ENCODE peak calls at places on chromosomes 1 and 21, in nine cellular contexts. One of them, this sample, is unnamed.

GRCh38 chr1:244349103-244349531 is 102.6 kb downstream of the ADSS2 start:
- DNase-seq in Peyer's patch: no peak
- DNase-seq in A549: peak
- DNase-seq in AG04450: no peak
- DNase-seq in CD8-positive, alpha-beta T cell: no peak
- DNase-seq in pancreas: no peak
- DNase-seq in lower lobe of right lung: no peak
- DNase-seq in thyroid gland: no peak
- DNase-seq in heart right ventricle: peak
- DNase-seq in this sample: no peak

GRCh38 chr1:106861110-106861509 is 195.4 kb upstream of the PRMT6 start:
- DNase-seq in AG04450: no peak
- DNase-seq in A549: no peak
- DNase-seq in lower lobe of right lung: no peak
- DNase-seq in Peyer's patch: no peak
- DNase-seq in heart right ventricle: no peak
- DNase-seq in thyroid gland: no peak
- DNase-seq in CD8-positive, alpha-beta T cell: no peak
- DNase-seq in pancreas: no peak
- DNase-seq in this sample: no peak

GRCh38 chr1:34306568-34306967 is 129.9 kb downstream of the C1orf94 start:
- DNase-seq in heart right ventricle: no peak
- DNase-seq in AG04450: no peak
- DNase-seq in lower lobe of right lung: no peak
- DNase-seq in A549: no peak
- DNase-seq in Peyer's patch: no peak
- DNase-seq in CD8-positive, alpha-beta T cell: no peak
- DNase-seq in pancreas: no peak
- DNase-seq in thyroid gland: no peak
- DNase-seq in this sample: no peak

GRCh38 chr1:64984737-64985136 is 18.4 kb upstream of the JAK1 start:
- DNase-seq in AG04450: no peak
- DNase-seq in heart right ventricle: no peak
- DNase-seq in lower lobe of right lung: no peak
- DNase-seq in A549: no peak
- DNase-seq in pancreas: no peak
- DNase-seq in Peyer's patch: no peak
- DNase-seq in CD8-positive, alpha-beta T cell: no peak
- DNase-seq in thyroid gland: no peak
- DNase-seq in this sample: no peak

GRCh38 chr1:12081648-12082396 is 18.7 kb downstream of the TNFRSF8 start:
- DNase-seq in lower lobe of right lung: no peak
- DNase-seq in heart right ventricle: no peak
- DNase-seq in pancreas: no peak
- DNase-seq in A549: no peak
- DNase-seq in AG04450: no peak
- DNase-seq in Peyer's patch: no peak
- DNase-seq in thyroid gland: peak
- DNase-seq in CD8-positive, alpha-beta T cell: no peak
- DNase-seq in this sample: peak

GRCh38 chr21:28325618-28326017 is 667.1 kb downstream of the LTN1 start:
- DNase-seq in CD8-positive, alpha-beta T cell: no peak
- DNase-seq in AG04450: no peak
- DNase-seq in thyroid gland: no peak
- DNase-seq in pancreas: no peak
- DNase-seq in Peyer's patch: no peak
- DNase-seq in A549: no peak
- DNase-seq in lower lobe of right lung: no peak
- DNase-seq in heart right ventricle: no peak
- DNase-seq in this sample: no peak

GRCh38 chr1:160400284-160400645 is at the start of gene VANGL2:
- DNase-seq in heart right ventricle: peak
- DNase-seq in pancreas: peak
- DNase-seq in A549: peak
- DNase-seq in lower lobe of right lung: peak
- DNase-seq in thyroid gland: peak
- DNase-seq in AG04450: no peak
- DNase-seq in Peyer's patch: peak
- DNase-seq in CD8-positive, alpha-beta T cell: peak
- DNase-seq in this sample: peak

GRCh38 chr1:27350673-27351540 is 9.1 kb downstream of the SYTL1 start:
- DNase-seq in thyroid gland: peak
- DNase-seq in heart right ventricle: peak
- DNase-seq in pancreas: no peak
- DNase-seq in AG04450: no peak
- DNase-seq in Peyer's patch: peak
- DNase-seq in lower lobe of right lung: no peak
- DNase-seq in A549: no peak
- DNase-seq in CD8-positive, alpha-beta T cell: no peak
- DNase-seq in this sample: peak

GRCh38 chr1:32128479-32128878 is 20.6 kb downstream of the KPNA6 start:
- DNase-seq in Peyer's patch: no peak
- DNase-seq in A549: no peak
- DNase-seq in pancreas: no peak
- DNase-seq in heart right ventricle: no peak
- DNase-seq in AG04450: no peak
- DNase-seq in thyroid gland: no peak
- DNase-seq in CD8-positive, alpha-beta T cell: no peak
- DNase-seq in lower lobe of right lung: no peak
- DNase-seq in this sample: no peak

GRCh38 chr21:41725421-41726021 is 41.3 kb downstream of the RIPK4 start:
- DNase-seq in CD8-positive, alpha-beta T cell: no peak
- DNase-seq in pancreas: no peak
- DNase-seq in heart right ventricle: no peak
- DNase-seq in A549: no peak
- DNase-seq in lower lobe of right lung: no peak
- DNase-seq in thyroid gland: peak
- DNase-seq in AG04450: no peak
- DNase-seq in Peyer's patch: no peak
- DNase-seq in this sample: no peak

GRCh38 chr1:162357681-162358266 is 18.9 kb downstream of the SPATA46 start:
- DNase-seq in heart right ventricle: no peak
- DNase-seq in CD8-positive, alpha-beta T cell: no peak
- DNase-seq in lower lobe of right lung: no peak
- DNase-seq in AG04450: no peak
- DNase-seq in Peyer's patch: no peak
- DNase-seq in pancreas: no peak
- DNase-seq in A549: peak
- DNase-seq in thyroid gland: no peak
- DNase-seq in this sample: no peak

GRCh38 chr1:175538442-175538841 is 205.0 kb downstream of the TNR start:
- DNase-seq in Peyer's patch: no peak
- DNase-seq in AG04450: no peak
- DNase-seq in heart right ventricle: no peak
- DNase-seq in thyroid gland: no peak
- DNase-seq in A549: no peak
- DNase-seq in CD8-positive, alpha-beta T cell: no peak
- DNase-seq in lower lobe of right lung: no peak
- DNase-seq in pancreas: no peak
- DNase-seq in this sample: no peak

GRCh38 chr1:170967042-170967910 is 31.9 kb downstream of the MROH9 start:
- DNase-seq in Peyer's patch: no peak
- DNase-seq in lower lobe of right lung: no peak
- DNase-seq in A549: peak
- DNase-seq in pancreas: no peak
- DNase-seq in heart right ventricle: peak
- DNase-seq in CD8-positive, alpha-beta T cell: no peak
- DNase-seq in AG04450: peak
- DNase-seq in thyroid gland: no peak
- DNase-seq in this sample: no peak

GRCh38 chr1:3780901-3781300 is 8.4 kb downstream of the SMIM1 start:
- DNase-seq in heart right ventricle: no peak
- DNase-seq in AG04450: no peak
- DNase-seq in Peyer's patch: no peak
- DNase-seq in A549: no peak
- DNase-seq in CD8-positive, alpha-beta T cell: no peak
- DNase-seq in lower lobe of right lung: no peak
- DNase-seq in thyroid gland: no peak
- DNase-seq in pancreas: no peak
- DNase-seq in this sample: no peak

GRCh38 chr21:17554619-17555472 is 42.0 kb downstream of the CXADR start:
- DNase-seq in AG04450: no peak
- DNase-seq in CD8-positive, alpha-beta T cell: no peak
- DNase-seq in thyroid gland: no peak
- DNase-seq in heart right ventricle: no peak
- DNase-seq in Peyer's patch: no peak
- DNase-seq in pancreas: no peak
- DNase-seq in lower lobe of right lung: no peak
- DNase-seq in A549: peak
- DNase-seq in this sample: no peak

DNA sequence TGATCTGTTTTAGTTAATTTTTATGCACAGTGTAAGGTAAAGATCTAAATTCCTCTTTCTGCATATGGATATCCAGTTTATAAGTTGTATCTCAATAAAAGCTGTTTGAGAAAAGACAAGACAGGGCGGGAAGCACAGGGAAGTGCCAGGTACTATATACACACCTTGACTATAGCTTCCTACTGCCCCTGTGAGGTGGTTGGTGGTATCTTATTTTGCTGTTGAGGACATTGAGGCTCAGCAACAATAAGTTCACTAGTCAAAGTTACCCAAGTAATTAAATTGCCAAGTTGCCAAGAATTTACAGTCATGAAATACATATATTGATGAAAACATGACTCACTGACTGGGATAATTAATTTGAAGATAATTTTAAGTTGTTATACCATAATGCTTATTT is 109.1 kb downstream of the CD247 start:
- DNase-seq in thyroid gland: no peak
- DNase-seq in heart right ventricle: no peak
- DNase-seq in A549: no peak
- DNase-seq in pancreas: no peak
- DNase-seq in lower lobe of right lung: no peak
- DNase-seq in AG04450: no peak
- DNase-seq in CD8-positive, alpha-beta T cell: no peak
- DNase-seq in Peyer's patch: no peak
- DNase-seq in this sample: no peak
- TF ChIP-seq CTCF in thyroid gland: no peak
- TF ChIP-seq CTCF in heart right ventricle: no peak
- TF ChIP-seq CTCF in A549: peak
- TF ChIP-seq CTCF in pancreas: no peak
- TF ChIP-seq CTCF in lower lobe of right lung: no peak
- TF ChIP-seq CTCF in AG04450: no peak
- TF ChIP-seq CTCF in CD8-positive, alpha-beta T cell: no peak
- TF ChIP-seq CTCF in Peyer's patch: peak
- TF ChIP-seq CTCF in this sample: no peak

GRCh38 chr1:209673631-209674417 is 1.4 kb upstream of the G0S2 start:
- DNase-seq in pancreas: no peak
- DNase-seq in Peyer's patch: no peak
- DNase-seq in thyroid gland: no peak
- DNase-seq in AG04450: no peak
- DNase-seq in heart right ventricle: no peak
- DNase-seq in A549: no peak
- DNase-seq in lower lobe of right lung: no peak
- DNase-seq in CD8-positive, alpha-beta T cell: no peak
- DNase-seq in this sample: peak
- H3K4me3 ChIP-seq in pancreas: no peak
- H3K4me3 ChIP-seq in Peyer's patch: no peak
- H3K4me3 ChIP-seq in thyroid gland: no peak
- H3K4me3 ChIP-seq in AG04450: no peak
- H3K4me3 ChIP-seq in heart right ventricle: no peak
- H3K4me3 ChIP-seq in A549: no peak
- H3K4me3 ChIP-seq in lower lobe of right lung: no peak
- H3K4me3 ChIP-seq in CD8-positive, alpha-beta T cell: no peak
- H3K4me3 ChIP-seq in this sample: no peak

GRCh38 chr1:68796888-68797287 is 300.0 kb upstream of the DEPDC1 start:
- DNase-seq in A549: no peak
- DNase-seq in heart right ventricle: no peak
- DNase-seq in Peyer's patch: no peak
- DNase-seq in thyroid gland: no peak
- DNase-seq in AG04450: no peak
- DNase-seq in pancreas: no peak
- DNase-seq in CD8-positive, alpha-beta T cell: no peak
- DNase-seq in lower lobe of right lung: no peak
- DNase-seq in this sample: no peak

GRCh38 chr1:68795956-68796355 is 299.1 kb upstream of the DEPDC1 start:
- DNase-seq in AG04450: no peak
- DNase-seq in heart right ventricle: no peak
- DNase-seq in lower lobe of right lung: no peak
- DNase-seq in pancreas: no peak
- DNase-seq in CD8-positive, alpha-beta T cell: no peak
- DNase-seq in A549: no peak
- DNase-seq in Peyer's patch: no peak
- DNase-seq in thyroid gland: no peak
- DNase-seq in this sample: no peak

GRCh38 chr1:68788762-68789161 is 291.9 kb upstream of the DEPDC1 start:
- DNase-seq in pancreas: no peak
- DNase-seq in thyroid gland: no peak
- DNase-seq in CD8-positive, alpha-beta T cell: no peak
- DNase-seq in A549: no peak
- DNase-seq in heart right ventricle: no peak
- DNase-seq in Peyer's patch: no peak
- DNase-seq in lower lobe of right lung: no peak
- DNase-seq in AG04450: no peak
- DNase-seq in this sample: no peak

DNA sequence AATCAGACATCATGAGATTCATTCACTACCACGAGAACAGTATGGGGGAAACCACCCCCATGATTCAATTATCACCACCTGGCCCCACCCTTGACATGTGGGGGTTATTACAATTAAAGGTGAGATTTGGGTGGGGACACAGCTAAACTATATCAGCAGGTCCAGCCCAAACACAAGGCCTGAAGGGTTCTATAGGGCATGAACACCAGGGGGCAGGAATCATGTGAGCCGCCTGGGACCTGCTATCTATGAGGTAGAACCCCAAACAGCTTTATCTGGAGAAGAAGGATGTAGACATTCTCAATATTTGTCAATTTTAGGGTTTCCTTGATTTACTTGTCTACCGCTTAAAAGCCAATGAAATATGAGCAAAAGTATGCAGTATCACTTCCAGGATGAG is 294.9 kb upstream of the DEPDC1 start:
- DNase-seq in A549: no peak
- DNase-seq in CD8-positive, alpha-beta T cell: no peak
- DNase-seq in AG04450: no peak
- DNase-seq in Peyer's patch: no peak
- DNase-seq in heart right ventricle: no peak
- DNase-seq in pancreas: no peak
- DNase-seq in lower lobe of right lung: no peak
- DNase-seq in thyroid gland: no peak
- DNase-seq in this sample: no peak
- TF ChIP-seq CTCF in A549: no peak
- TF ChIP-seq CTCF in CD8-positive, alpha-beta T cell: no peak
- TF ChIP-seq CTCF in AG04450: no peak
- TF ChIP-seq CTCF in Peyer's patch: no peak
- TF ChIP-seq CTCF in heart right ventricle: no peak
- TF ChIP-seq CTCF in pancreas: no peak
- TF ChIP-seq CTCF in lower lobe of right lung: no peak
- TF ChIP-seq CTCF in thyroid gland: no peak
- TF ChIP-seq CTCF in this sample: no peak

DNA sequence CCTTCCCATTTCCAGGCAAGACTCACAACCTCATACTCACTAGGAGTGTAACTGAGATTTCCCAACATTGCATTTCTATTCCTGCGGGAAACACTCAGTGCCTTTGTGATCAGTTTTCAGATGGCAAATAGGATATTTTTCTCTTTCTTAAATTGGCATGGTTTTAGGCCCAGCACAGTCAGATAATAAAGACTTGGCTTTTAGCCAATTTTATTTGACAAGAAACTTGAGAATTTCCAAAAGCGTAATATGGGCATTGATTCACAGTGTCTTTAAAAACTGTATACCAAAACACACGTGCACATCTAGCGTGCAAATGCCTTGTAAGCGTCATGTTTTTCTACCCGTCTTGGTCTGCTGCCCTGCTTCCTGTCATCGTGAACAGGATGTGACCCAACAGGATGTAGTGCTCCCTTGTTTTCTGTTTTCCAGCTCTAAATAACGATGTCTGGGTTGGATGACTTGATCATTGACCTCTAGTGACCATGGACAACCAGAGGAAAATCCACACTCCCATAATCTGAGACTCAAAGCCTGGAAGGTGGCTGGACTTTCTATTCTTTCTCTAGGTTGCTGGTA is 24.7 kb upstream of the SLC44A3 start:
- DNase-seq in lower lobe of right lung: no peak
- DNase-seq in CD8-positive, alpha-beta T cell: no peak
- DNase-seq in AG04450: no peak
- DNase-seq in Peyer's patch: no peak
- DNase-seq in thyroid gland: no peak
- DNase-seq in pancreas: no peak
- DNase-seq in A549: no peak
- DNase-seq in heart right ventricle: no peak
- DNase-seq in this sample: no peak
- H3K4me3 ChIP-seq in lower lobe of right lung: no peak
- H3K4me3 ChIP-seq in CD8-positive, alpha-beta T cell: no peak
- H3K4me3 ChIP-seq in AG04450: no peak
- H3K4me3 ChIP-seq in Peyer's patch: no peak
- H3K4me3 ChIP-seq in thyroid gland: no peak
- H3K4me3 ChIP-seq in pancreas: no peak
- H3K4me3 ChIP-seq in A549: no peak
- H3K4me3 ChIP-seq in heart right ventricle: no peak
- H3K4me3 ChIP-seq in this sample: no peak

This sample was measured in spleen.